ENCODE peak calls at places on chromosomes 13 and 19, in seven cellular contexts. Z is Panc1; S is heart right ventricle; H is CD8-positive, alpha-beta T cell; T is iPS DF 6.9; M is adrenal gland; J is thoracic aorta. Q is an unnamed sample. For H3K4me1, the result is how much of the 10 kb centered on the place peaks cover.

GRCh38 chr13:47480121-47480520 is 521.0 kb downstream of the SUCLA2 start:
- DNase-seq in Z (no peak), S (no peak), H (no peak), T (no peak), M (no peak), J (no peak), Q (no peak)

GRCh38 chr13:36819811-36820140 is 754 bp downstream of the RFXAP start:
- DNase-seq in Z (no peak), S (peak), H (no peak), T (no peak), M (peak), J (no peak), Q (no peak)

GRCh38 chr19:33134571-33135041 is 2.7 kb downstream of the WDR88 start:
- DNase-seq in Z (no peak), S (no peak), H (no peak), T (no peak), M (no peak), J (no peak), Q (no peak)

GRCh38 chr13:28761586-28761985 is 42.8 kb upstream of the SLC46A3 start:
- DNase-seq in Z (no peak), S (no peak), H (no peak), T (no peak), M (no peak), J (no peak), Q (no peak)

GRCh38 chr19:54335979-54336892 is 2.7 kb downstream of the LILRA4 start:
- DNase-seq in Z (no peak), S (no peak), H (no peak), T (no peak), M (no peak), J (no peak), Q (no peak)

GRCh38 chr19:51722492-51722891 is 1.3 kb downstream of the HAS1 start:
- DNase-seq in Z (no peak), S (no peak), H (no peak), T (no peak), M (no peak), J (no peak), Q (no peak)

GRCh38 chr13:80033286-80033685 is 307.6 kb downstream of the SPRY2 start:
- DNase-seq in Z (no peak), S (no peak), H (no peak), T (no peak), M (no peak), J (no peak), Q (no peak)

GRCh38 chr19:1264801-1265610 is 4.1 kb upstream of the CIRBP start:
- DNase-seq in Z (no peak), S (peak), H (no peak), T (no peak), M (peak), J (no peak), Q (peak)

GRCh38 chr13:23506821-23507210 is 63.4 kb upstream of the TNFRSF19 start:
- DNase-seq in Z (no peak), S (peak), H (no peak), T (no peak), M (no peak), J (no peak), Q (no peak)

GRCh38 chr13:108267338-108267737 is 2.2 kb upstream of the TNFSF13B start:
- DNase-seq in Z (no peak), S (no peak), H (no peak), T (no peak), M (no peak), J (no peak), Q (no peak)
- H3K4me1 ChIP-seq in Z (under half), S (under half), H (under half), T (under half), M (under half), J (under half), Q (under half)

GRCh38 chr19:12955996-12956395 is 1.0 kb downstream of the GADD45GIP1 start:
- DNase-seq in Z (no peak), S (no peak), H (no peak), T (no peak), M (no peak), J (no peak), Q (no peak)

GRCh38 chr19:12954150-12954962 is 2.7 kb downstream of the GADD45GIP1 start:
- DNase-seq in Z (no peak), S (no peak), H (no peak), T (no peak), M (no peak), J (no peak), Q (no peak)

GRCh38 chr19:12959482-12959881 is 2.5 kb upstream of the GADD45GIP1 start:
- DNase-seq in Z (no peak), S (no peak), H (no peak), T (no peak), M (no peak), J (no peak), Q (no peak)

GRCh38 chr19:12953456-12954149 is 3.4 kb downstream of the GADD45GIP1 start:
- DNase-seq in Z (no peak), S (no peak), H (no peak), T (no peak), M (no peak), J (no peak), Q (no peak)

GRCh38 chr19:12956446-12957388 is at the start of gene GADD45GIP1:
- DNase-seq in Z (no peak), S (peak), H (peak), T (no peak), M (peak), J (no peak), Q (no peak)
- H3K4me1 ChIP-seq in Z (under half), S (under half), H (under half), T (under half), M (half or more), J (under half), Q (under half)

DNA sequence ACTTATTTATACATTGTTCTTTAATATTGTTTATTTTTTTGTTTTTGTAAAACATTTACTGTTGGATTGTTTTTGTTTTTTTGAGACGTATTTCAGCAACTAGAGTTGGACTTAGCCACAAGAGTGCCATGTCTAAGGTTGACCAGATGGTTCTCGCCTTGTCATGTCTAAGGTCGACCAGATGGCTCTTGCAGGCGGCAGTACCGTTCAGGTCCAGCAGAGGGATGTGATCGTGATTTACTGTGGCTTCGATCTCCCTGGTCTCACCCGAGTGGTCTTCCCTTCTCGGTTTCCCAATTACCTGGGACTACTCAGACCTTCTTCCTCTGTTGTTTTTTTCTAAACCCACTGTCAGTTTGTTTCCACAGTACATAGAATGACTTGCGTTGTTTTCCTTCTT is 1438.6 kb downstream of the UQCRFS1 start:
- DNase-seq in Z (no peak), S (no peak), H (no peak), T (no peak), M (no peak), J (no peak), Q (peak)
- H3K4me1 ChIP-seq in Z (under half), S (under half), H (under half), T (under half), M (under half), J (under half), Q (under half)

GRCh38 chr19:45420871-45421270 is 2.8 kb downstream of the ERCC1 start:
- DNase-seq in Z (no peak), S (no peak), H (no peak), T (no peak), M (no peak), J (no peak), Q (no peak)
- H3K4me1 ChIP-seq in Z (under half), S (under half), H (under half), T (under half), M (under half), J (under half), Q (under half)

DNA sequence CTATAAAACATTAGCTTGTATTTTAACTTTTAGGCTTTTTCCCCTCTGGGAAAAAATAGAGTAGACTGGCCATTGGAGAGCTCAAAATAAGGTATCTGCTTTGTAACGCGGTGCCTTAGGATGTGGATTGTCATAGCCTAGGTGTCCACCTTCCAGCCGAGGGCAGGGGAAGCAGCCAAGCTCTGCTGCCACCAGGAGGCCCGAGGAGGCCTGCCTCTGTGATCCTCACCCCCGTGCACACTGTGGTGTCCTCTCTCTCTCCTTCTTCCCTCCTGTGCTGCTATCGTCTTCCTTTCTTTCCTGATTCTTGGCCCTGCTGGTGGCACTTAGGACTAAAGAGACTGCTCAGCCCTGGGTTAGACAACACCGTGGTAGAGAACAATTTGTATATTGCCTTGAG is 11.3 kb downstream of the HNRNPM start:
- DNase-seq in Z (no peak), S (no peak), H (no peak), T (no peak), M (no peak), J (no peak), Q (no peak)
- H3K4me1 ChIP-seq in Z (half or more), S (half or more), H (half or more), T (under half), M (half or more), J (half or more), Q (under half)

Q was measured in right atrium auricular region.